ENCODE peak calls at places on chromosome X, in five cellular contexts. One of them, this sample, is unnamed.

GRCh38 chrX:10906861-10907260 is 204.3 kb upstream of the HCCS start:
- DNase-seq in NCI-H2081: no peak
- DNase-seq in fibroblast of lung: peak; percentile 25
- DNase-seq in foreskin keratinocyte: no peak
- DNase-seq in Caco-2: no peak
- DNase-seq in this sample: peak; percentile 12

GRCh38 chrX:106726485-106727437 is at the start of gene RNF128:
- DNase-seq in fibroblast of lung: peak; percentile 52
- DNase-seq in NCI-H2081: peak; percentile 96
- DNase-seq in Caco-2: peak; percentile 80
- DNase-seq in foreskin keratinocyte: peak; percentile 23
- DNase-seq in this sample: peak; percentile 62

GRCh38 chrX:79462458-79462857 is 95.3 kb upstream of the ITM2A start:
- DNase-seq in Caco-2: no peak
- DNase-seq in NCI-H2081: no peak
- DNase-seq in foreskin keratinocyte: no peak
- DNase-seq in fibroblast of lung: no peak
- DNase-seq in this sample: no peak

GRCh38 chrX:153438522-153438921 is 7.3 kb downstream of the TREX2 start:
- DNase-seq in foreskin keratinocyte: no peak
- DNase-seq in Caco-2: peak; percentile 41
- DNase-seq in NCI-H2081: no peak
- DNase-seq in fibroblast of lung: peak; percentile 18
- DNase-seq in this sample: peak; percentile 28

GRCh38 chrX:17525762-17526555 is 151.0 kb downstream of the NHS start:
- DNase-seq in fibroblast of lung: peak; percentile 45
- DNase-seq in Caco-2: no peak
- DNase-seq in foreskin keratinocyte: no peak
- DNase-seq in NCI-H2081: no peak
- DNase-seq in this sample: no peak

GRCh38 chrX:103845165-103845653 is 13.2 kb upstream of the RAB9B start:
- DNase-seq in foreskin keratinocyte: peak; percentile 47
- DNase-seq in Caco-2: peak; percentile 61
- DNase-seq in NCI-H2081: peak; percentile 66
- DNase-seq in fibroblast of lung: peak; percentile 85
- DNase-seq in this sample: peak; percentile 81

GRCh38 chrX:115337735-115338134 is 48.2 kb downstream of the LUZP4 start:
- DNase-seq in Caco-2: no peak
- DNase-seq in foreskin keratinocyte: no peak
- DNase-seq in fibroblast of lung: peak; percentile 89
- DNase-seq in NCI-H2081: no peak
- DNase-seq in this sample: peak; percentile 54

GRCh38 chrX:129496625-129497024 is 26.7 kb downstream of the SMARCA1 start:
- DNase-seq in fibroblast of lung: peak; percentile 48
- DNase-seq in NCI-H2081: no peak
- DNase-seq in Caco-2: no peak
- DNase-seq in foreskin keratinocyte: no peak
- DNase-seq in this sample: no peak

GRCh38 chrX:104195489-104196084 is 29.3 kb downstream of the FAM199X start:
- DNase-seq in foreskin keratinocyte: no peak
- DNase-seq in NCI-H2081: peak; percentile 52
- DNase-seq in fibroblast of lung: no peak
- DNase-seq in Caco-2: peak; percentile 16
- DNase-seq in this sample: peak; percentile 54

GRCh38 chrX:151715735-151716134 is at the start of gene FATE1:
- DNase-seq in NCI-H2081: no peak
- DNase-seq in foreskin keratinocyte: no peak
- DNase-seq in Caco-2: no peak
- DNase-seq in fibroblast of lung: no peak
- DNase-seq in this sample: no peak